ENCODE peak calls at places on chromosomes 11 and 22, in seven cellular contexts. K is GM12878, T is psoas muscle, N is right lobe of liver, V is cardiac muscle cell, X is OCI-LY7, J is GM06990. Y is an unnamed sample.

GRCh38 chr22:43331064-43331435 is 12.1 kb downstream of the SCUBE1 start:
- DNase-seq in N (no peak), V (no peak), K (no peak), J (no peak), X (no peak), T (no peak), Y (no peak)

GRCh38 chr11:16179668-16180067 is 176.7 kb downstream of the SOX6 start:
- DNase-seq in V (no peak), K (no peak), N (no peak), T (no peak), J (no peak), X (no peak), Y (no peak)

GRCh38 chr22:19169002-19169946 is 9.3 kb downstream of the SLC25A1 start:
- DNase-seq in X (no peak), T (no peak), J (no peak), N (no peak), K (no peak), V (peak), Y (no peak)

GRCh38 chr22:26903030-26903856 is 245.9 kb downstream of the MIAT start:
- DNase-seq in N (no peak), J (no peak), X (peak), V (no peak), K (no peak), T (no peak), Y (peak)

GRCh38 chr11:89443366-89444303 is 47.5 kb downstream of the NOX4 start:
- DNase-seq in K (no peak), V (no peak), J (no peak), N (no peak), T (no peak), X (no peak), Y (no peak)

GRCh38 chr22:50044485-50045143 is 13.5 kb downstream of the TTLL8 start:
- DNase-seq in T (no peak), X (no peak), J (no peak), K (no peak), N (no peak), V (no peak), Y (peak)

GRCh38 chr11:134759314-134759713 is 347.3 kb upstream of the B3GAT1 start:
- DNase-seq in X (no peak), T (no peak), K (no peak), N (no peak), V (no peak), J (no peak), Y (no peak)

GRCh38 chr11:2510626-2511402 is 66.0 kb downstream of the KCNQ1 start:
- DNase-seq in K (no peak), V (no peak), X (no peak), N (peak), T (no peak), J (no peak), Y (no peak)

GRCh38 chr11:33690290-33691050 is 10.2 kb downstream of the C11orf91 start:
- DNase-seq in V (peak), K (no peak), N (peak), X (no peak), J (no peak), T (peak), Y (no peak)

GRCh38 chr22:45426387-45426786 is 12.9 kb downstream of the RIBC2 start:
- DNase-seq in T (no peak), X (no peak), J (no peak), N (no peak), K (no peak), V (no peak), Y (no peak)

GRCh38 chr11:72306186-72306585 is 62.2 kb upstream of the PHOX2A start:
- DNase-seq in V (peak), N (no peak), J (no peak), K (no peak), T (no peak), X (no peak), Y (no peak)

GRCh38 chr22:45994516-45995404 is 17.8 kb upstream of the WNT7B start:
- DNase-seq in N (peak), T (peak), J (peak), X (peak), V (peak), K (no peak), Y (peak)

GRCh38 chr11:107014871-107015270 is 3.4 kb downstream of the GUCY1A2 start:
- DNase-seq in K (no peak), T (no peak), X (no peak), N (no peak), V (peak), J (no peak), Y (no peak)

GRCh38 chr11:11722861-11723260 is 101.1 kb upstream of the GALNT18 start:
- DNase-seq in K (no peak), N (no peak), V (no peak), J (no peak), X (no peak), T (no peak), Y (no peak)
- TF ChIP-seq CTCF in K (no peak), N (no peak), V (no peak), J (no peak), X (no peak), T (no peak), Y (no peak)

DNA sequence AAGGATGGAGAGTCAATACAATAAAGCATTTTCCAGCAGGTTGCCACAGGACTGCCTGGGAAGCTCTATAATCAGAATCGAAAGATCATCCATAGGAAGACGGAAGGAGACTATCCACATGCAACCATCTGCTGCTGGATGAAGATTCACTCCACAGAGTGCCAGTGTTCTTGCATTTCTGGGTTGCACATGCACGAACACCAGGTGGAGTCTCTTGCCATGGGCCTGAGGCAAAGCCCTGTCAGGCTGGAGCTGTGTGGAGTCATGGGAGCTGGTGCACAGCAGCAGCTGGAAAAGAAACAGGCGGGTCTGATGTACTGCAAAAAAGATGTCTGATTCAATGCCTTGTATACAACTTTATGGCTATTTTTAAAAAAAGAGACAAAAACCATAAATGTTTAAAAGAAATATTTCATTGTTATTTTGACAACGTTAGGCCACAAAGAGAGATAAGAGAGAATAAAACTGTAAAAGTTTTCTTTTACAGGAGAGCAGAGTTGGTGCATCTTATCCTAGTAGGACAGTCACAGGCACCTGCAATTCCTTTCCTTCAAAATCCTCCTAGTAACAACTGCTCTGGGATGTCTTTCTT is 12.9 kb upstream of the FAT3 start:
- DNase-seq in X (no peak), T (no peak), V (peak), J (no peak), N (peak), K (no peak), Y (no peak)
- TF ChIP-seq CTCF in X (no peak), T (no peak), V (peak), J (no peak), N (peak), K (no peak), Y (no peak)

GRCh38 chr11:114059278-114059983 is at the start of gene ZBTB16:
- DNase-seq in V (peak), J (no peak), N (peak), K (no peak), T (peak), X (no peak), Y (peak)
- TF ChIP-seq CTCF in V (peak), J (no peak), N (peak), K (no peak), T (peak), X (no peak), Y (no peak)

DNA sequence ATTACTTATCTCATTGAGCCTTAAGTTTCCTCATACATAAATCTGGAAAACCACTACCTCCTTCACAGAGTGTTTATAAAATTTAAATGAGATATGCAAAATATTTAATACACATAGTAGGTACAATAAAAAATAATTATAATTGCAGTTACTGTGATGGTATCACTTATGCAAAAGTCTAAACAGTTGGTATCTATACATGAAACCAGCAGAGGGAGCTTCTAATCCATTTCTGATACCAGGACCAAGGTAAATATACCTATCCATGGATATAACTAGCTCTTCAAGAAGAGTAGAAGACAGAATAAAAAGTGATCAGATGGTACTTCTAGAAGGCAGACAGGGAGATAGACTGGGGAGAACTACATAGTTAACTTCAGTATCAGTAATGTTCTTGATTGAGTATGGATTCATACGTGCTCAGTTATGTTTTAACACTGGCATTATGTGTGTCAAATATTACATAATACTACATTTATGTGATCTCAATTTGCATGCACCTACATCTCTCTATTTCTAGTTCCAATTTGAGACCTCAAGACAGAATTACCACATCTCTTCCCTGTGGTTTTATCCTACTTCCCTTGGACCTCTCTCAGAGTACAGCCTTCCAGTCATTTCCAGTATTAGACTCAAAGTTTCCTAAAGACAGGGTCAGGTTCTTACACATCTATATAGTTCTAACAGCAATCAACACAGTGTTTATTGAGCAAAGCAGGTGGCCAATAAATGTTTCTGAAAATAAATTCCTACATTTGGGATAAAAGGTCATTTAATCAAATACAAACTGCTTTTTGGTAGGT is 13.7 kb upstream of the TSG101 start:
- DNase-seq in V (peak), K (no peak), X (peak), J (no peak), T (no peak), N (no peak), Y (no peak)
- TF ChIP-seq CTCF in V (peak), K (peak), X (peak), J (peak), T (peak), N (peak), Y (peak)

GRCh38 chr11:67615455-67616430 is 9.0 kb downstream of the NDUFV1 start:
- DNase-seq in V (peak), N (peak), J (peak), T (peak), X (peak), K (no peak), Y (peak)
- TF ChIP-seq CTCF in V (peak), N (peak), J (peak), T (peak), X (peak), K (peak), Y (peak)

GRCh38 chr22:33467718-33468117 is 409.5 kb upstream of the SYN3 start:
- DNase-seq in N (no peak), X (no peak), J (no peak), T (no peak), V (no peak), K (no peak), Y (no peak)
- TF ChIP-seq CTCF in N (no peak), X (no peak), J (no peak), T (no peak), V (peak), K (no peak), Y (no peak)